ENCODE peak calls at places on chromosomes 12 and 14, in six cellular contexts. Q, F, S, K, Y and U are unnamed samples.

GRCh38 chr14:70808023-70808401 is 1.3 kb downstream of the MAP3K9 start:
- DNase-seq in Y (no peak), F (no peak), S (peak; percentile 71), Q (peak; percentile 56), K (no peak), U (no peak)

GRCh38 chr14:69670093-69670492 is 58.7 kb downstream of the SUSD6 start:
- DNase-seq in Q (no peak), K (no peak), F (no peak), Y (no peak), S (no peak), U (no peak)

GRCh38 chr12:11085419-11085818 is 6.7 kb downstream of the TAS2R43 start:
- DNase-seq in S (no peak), Q (no peak), K (no peak), Y (no peak), F (no peak), U (no peak)

GRCh38 chr12:19739195-19739776 is 300.0 kb downstream of the AEBP2 start:
- DNase-seq in K (no peak), Q (no peak), Y (no peak), S (peak; percentile 29), F (peak; percentile 75), U (peak; percentile 14)

GRCh38 chr14:55302770-55303472 is 31.7 kb downstream of the FBXO34 start:
- DNase-seq in S (no peak), K (no peak), Q (no peak), Y (no peak), F (no peak), U (no peak)

GRCh38 chr12:41293011-41293410 is 104.9 kb downstream of the PDZRN4 start:
- DNase-seq in Y (peak; percentile 66), K (no peak), S (no peak), Q (no peak), F (no peak), U (peak; percentile 23)

GRCh38 chr14:24309538-24310386 is at the start of gene LTB4R2:
- DNase-seq in K (no peak), Q (no peak), S (no peak), Y (no peak), F (no peak), U (no peak)

GRCh38 chr12:102298022-102298421 is 100.4 kb upstream of the PMCH start:
- DNase-seq in K (no peak), S (no peak), Y (peak; percentile 59), Q (no peak), F (peak; percentile 69), U (no peak)

GRCh38 chr14:53715390-53715730 is 241.3 kb downstream of the BMP4 start:
- DNase-seq in Q (no peak), K (no peak), F (peak; percentile 28), S (no peak), Y (no peak), U (peak; percentile 65)

GRCh38 chr14:51644215-51644969 is 7.3 kb upstream of the FRMD6 start:
- DNase-seq in F (peak; percentile 58), K (no peak), Y (no peak), S (no peak), Q (no peak), U (no peak)

GRCh38 chr12:130633771-130634170 is 82.3 kb downstream of the RIMBP2 start:
- DNase-seq in K (no peak), Y (no peak), S (no peak), Q (peak; percentile 29), F (no peak), U (no peak)

GRCh38 chr12:94717112-94717511 is 66.8 kb upstream of the TMCC3 start:
- DNase-seq in Y (no peak), K (no peak), F (no peak), S (no peak), Q (no peak), U (no peak)

GRCh38 chr12:116376354-116377193 is 99.1 kb upstream of the MED13L start:
- DNase-seq in Y (no peak), K (no peak), Q (no peak), S (no peak), F (peak; percentile 83), U (no peak)

GRCh38 chr14:55399912-55400311 is 11.7 kb downstream of the ATG14 start:
- DNase-seq in K (no peak), Y (no peak), F (peak; percentile 44), S (no peak), Q (no peak), U (no peak)

GRCh38 chr12:105204916-105205315 is 31.1 kb downstream of the APPL2 start:
- DNase-seq in Q (no peak), Y (no peak), F (peak; percentile 84), S (no peak), K (no peak), U (peak; percentile 16)

GRCh38 chr12:51188359-51189051 is 15.6 kb upstream of the TFCP2 start:
- DNase-seq in F (no peak), K (no peak), Q (no peak), S (no peak), Y (no peak), U (no peak)

GRCh38 chr12:103571286-103571685 is 15.8 kb upstream of the STAB2 start:
- DNase-seq in S (no peak), Q (peak; percentile 51), Y (no peak), K (peak; percentile 69), F (no peak), U (no peak)

GRCh38 chr12:23895792-23896218 is 53.7 kb downstream of the SOX5 start:
- DNase-seq in Y (no peak), F (no peak), S (no peak), Q (no peak), K (no peak), U (no peak)

GRCh38 chr12:52952082-52952801 is 3.3 kb downstream of the KRT18 start:
- DNase-seq in K (peak; percentile 39), Q (peak; percentile 80), F (no peak), S (no peak), Y (no peak), U (no peak)

GRCh38 chr12:56256326-56256960 is 1.7 kb downstream of the ANKRD52 start:
- DNase-seq in K (no peak), S (no peak), Q (no peak), F (peak; percentile 46), Y (no peak), U (no peak)

GRCh38 chr12:28908646-28909045 is 240.4 kb upstream of the FAR2 start:
- DNase-seq in F (peak; percentile 23), Y (no peak), K (no peak), S (no peak), Q (no peak), U (no peak)

GRCh38 chr14:93944348-93945069 is 17.4 kb downstream of the FAM181A start:
- DNase-seq in F (no peak), S (no peak), Y (no peak), K (peak; percentile 68), Q (no peak), U (no peak)

GRCh38 chr12:71725011-71725410 is 29.7 kb upstream of the RAB21 start:
- DNase-seq in Q (no peak), F (no peak), K (no peak), Y (no peak), S (no peak), U (no peak)

GRCh38 chr14:51157012-51157411 is 62.1 kb upstream of the TRIM9 start:
- DNase-seq in Y (no peak), K (no peak), Q (no peak), F (peak; percentile 8), S (no peak), U (no peak)

GRCh38 chr14:22375321-22375930 is 213.6 kb downstream of the DAD1 start:
- DNase-seq in F (peak; percentile 68), S (peak; percentile 14), K (no peak), Q (no peak), Y (no peak), U (no peak)

GRCh38 chr12:34394211-34395055 is 372.1 kb downstream of the ALG10 start:
- DNase-seq in Y (no peak), S (no peak), Q (peak; percentile 13), F (no peak), K (peak; percentile 16), U (no peak)

GRCh38 chr14:36271939-36272907 is 48.2 kb downstream of the MBIP start:
- DNase-seq in Y (no peak), Q (no peak), S (no peak), K (peak; percentile 23), F (peak; percentile 5), U (no peak)

GRCh38 chr12:28114488-28114887 is 75.8 kb upstream of the CCDC91 start:
- DNase-seq in K (no peak), Q (no peak), Y (no peak), F (peak; percentile 51), S (no peak), U (peak; percentile 10)

GRCh38 chr12:76558684-76559276 is 791 bp downstream of the OSBPL8 start:
- DNase-seq in S (peak; percentile 92), Q (peak; percentile 69), F (peak; percentile 44), Y (no peak), K (peak; percentile 56), U (peak; percentile 2)

GRCh38 chr12:48061943-48062719 is 43.7 kb downstream of the SENP1 start:
- DNase-seq in Q (no peak), Y (no peak), S (no peak), K (no peak), F (no peak), U (no peak)

GRCh38 chr12:15633201-15633600 is 156.0 kb downstream of the EPS8 start:
- DNase-seq in F (no peak), S (no peak), K (no peak), Y (no peak), Q (no peak), U (no peak)

GRCh38 chr12:69756088-69756731 is 17.6 kb downstream of the RAB3IP start:
- DNase-seq in Q (no peak), K (no peak), Y (no peak), S (no peak), F (no peak), U (no peak)
- H3K36me3 ChIP-seq in Q (peaks cover 30% of the 10 kb centered on the region), K (no peaks in the 10 kb centered on the region), Y (peaks cover 2% of the 10 kb centered on the region), S (peaks cover 33% of the 10 kb centered on the region), F (no peaks in the 10 kb centered on the region), U (no peaks in the 10 kb centered on the region)

DNA sequence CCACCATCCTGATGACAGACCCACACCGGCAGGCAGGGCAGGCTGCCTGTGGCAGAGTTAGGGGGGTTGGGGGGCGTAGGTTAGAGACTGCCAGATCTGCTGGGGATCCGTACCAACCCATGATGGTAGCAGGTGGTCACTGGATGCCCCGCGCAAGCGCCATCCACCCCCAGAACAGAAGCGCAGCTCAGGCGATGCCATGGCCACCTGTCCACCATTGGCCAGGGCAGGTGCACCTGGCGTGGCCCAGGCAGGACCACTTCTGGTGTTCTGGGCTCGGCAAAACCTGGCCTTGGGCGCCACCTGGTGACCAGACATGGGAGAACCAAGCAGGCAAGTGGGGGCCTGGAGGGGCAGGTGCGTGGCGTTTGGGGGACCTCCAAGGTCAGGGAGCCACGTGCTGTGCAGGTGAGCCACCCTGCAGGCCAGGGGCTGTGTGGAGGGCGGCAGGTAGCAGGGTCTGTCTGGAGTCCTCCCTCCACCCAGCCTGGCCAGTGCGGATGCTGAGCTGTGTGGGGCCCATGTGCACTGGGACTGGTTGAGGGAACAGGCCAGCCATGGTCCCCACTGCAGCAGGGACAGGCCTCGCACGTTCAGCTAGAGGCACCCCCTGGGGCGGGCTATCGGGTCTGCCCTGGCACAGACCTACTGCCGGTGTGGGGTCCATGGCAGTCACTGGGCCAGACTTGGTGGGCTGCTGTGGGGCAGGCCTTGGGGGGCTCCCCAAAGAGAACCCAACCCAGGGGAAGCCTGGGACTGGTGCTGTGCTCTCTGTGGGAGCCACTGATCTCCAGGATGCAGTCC is 15.6 kb downstream of the BAG5 start:
- DNase-seq in S (peak; percentile 70), F (no peak), Y (no peak), K (peak; percentile 75), Q (peak; percentile 80), U (no peak)
- H3K4me3 ChIP-seq in S (no peak overlapping the region), F (no peak overlapping the region), Y (no peak overlapping the region), K (no peak overlapping the region), Q (no peak overlapping the region), U (no peak overlapping the region)

GRCh38 chr12:86914716-86915115 is 658.5 kb upstream of the MGAT4C start:
- DNase-seq in S (no peak), Y (no peak), F (peak; percentile 58), K (no peak), Q (no peak), U (peak; percentile 5)
- TF ChIP-seq CTCF in S (peak; percentile 36), Y (peak; percentile 42), F (peak; percentile 72), K (no peak), Q (no peak), U (peak; percentile 71)

GRCh38 chr14:101731187-101732080 is 30.1 kb upstream of the PPP2R5C start:
- DNase-seq in Y (peak; percentile 59), K (no peak), F (peak; percentile 41), Q (peak; percentile 73), S (peak; percentile 48), U (peak; percentile 87)
- H3K36me3 ChIP-seq in Y (no peaks in the 10 kb centered on the region), K (no peaks in the 10 kb centered on the region), F (no peaks in the 10 kb centered on the region), Q (no peaks in the 10 kb centered on the region), S (no peaks in the 10 kb centered on the region), U (no peaks in the 10 kb centered on the region)